ENCODE peak calls at places on chromosomes 6 and 20, in eight cellular contexts. One of them, this sample, is unnamed.

GRCh38 chr20:50982372-50982771 is 23.8 kb downstream of the MOCS3 start:
- DNase-seq in NCI-H69: peak
- DNase-seq in HuH-7.5: no peak
- DNase-seq in astrocyte of the spinal cord: peak
- DNase-seq in mucosa of gallbladder: no peak
- DNase-seq in T-helper 22 cell: no peak
- DNase-seq in sigmoid colon: no peak
- DNase-seq in skeletal muscle cell: no peak
- DNase-seq in this sample: peak

GRCh38 chr6:27281105-27281539 is 31.0 kb downstream of the POM121L2 start:
- DNase-seq in mucosa of gallbladder: no peak
- DNase-seq in sigmoid colon: no peak
- DNase-seq in skeletal muscle cell: no peak
- DNase-seq in T-helper 22 cell: no peak
- DNase-seq in HuH-7.5: no peak
- DNase-seq in astrocyte of the spinal cord: no peak
- DNase-seq in NCI-H69: peak
- DNase-seq in this sample: no peak

GRCh38 chr6:1516742-1517520 is 92.8 kb upstream of the FOXC1 start:
- DNase-seq in T-helper 22 cell: no peak
- DNase-seq in NCI-H69: peak
- DNase-seq in sigmoid colon: no peak
- DNase-seq in skeletal muscle cell: no peak
- DNase-seq in HuH-7.5: no peak
- DNase-seq in mucosa of gallbladder: no peak
- DNase-seq in astrocyte of the spinal cord: no peak
- DNase-seq in this sample: no peak

GRCh38 chr6:35686441-35686840 is 2.3 kb downstream of the FKBP5 start:
- DNase-seq in HuH-7.5: no peak
- DNase-seq in astrocyte of the spinal cord: no peak
- DNase-seq in mucosa of gallbladder: no peak
- DNase-seq in skeletal muscle cell: no peak
- DNase-seq in sigmoid colon: no peak
- DNase-seq in NCI-H69: no peak
- DNase-seq in T-helper 22 cell: no peak
- DNase-seq in this sample: no peak

GRCh38 chr20:44625361-44625760 is 26.1 kb downstream of the ADA start:
- DNase-seq in HuH-7.5: no peak
- DNase-seq in NCI-H69: no peak
- DNase-seq in mucosa of gallbladder: no peak
- DNase-seq in astrocyte of the spinal cord: no peak
- DNase-seq in skeletal muscle cell: no peak
- DNase-seq in sigmoid colon: no peak
- DNase-seq in T-helper 22 cell: no peak
- DNase-seq in this sample: no peak

GRCh38 chr20:33394718-33395117 is 6.6 kb downstream of the CDK5RAP1 start:
- DNase-seq in skeletal muscle cell: no peak
- DNase-seq in NCI-H69: no peak
- DNase-seq in mucosa of gallbladder: no peak
- DNase-seq in sigmoid colon: no peak
- DNase-seq in astrocyte of the spinal cord: no peak
- DNase-seq in HuH-7.5: no peak
- DNase-seq in T-helper 22 cell: no peak
- DNase-seq in this sample: no peak

GRCh38 chr20:3707508-3707899 is 4.9 kb downstream of the SIGLEC1 start:
- DNase-seq in HuH-7.5: no peak
- DNase-seq in mucosa of gallbladder: no peak
- DNase-seq in astrocyte of the spinal cord: no peak
- DNase-seq in NCI-H69: no peak
- DNase-seq in T-helper 22 cell: no peak
- DNase-seq in sigmoid colon: no peak
- DNase-seq in skeletal muscle cell: no peak
- DNase-seq in this sample: no peak

GRCh38 chr6:143598466-143599080 is 79.2 kb upstream of the PHACTR2 start:
- DNase-seq in astrocyte of the spinal cord: no peak
- DNase-seq in mucosa of gallbladder: no peak
- DNase-seq in skeletal muscle cell: no peak
- DNase-seq in NCI-H69: no peak
- DNase-seq in sigmoid colon: no peak
- DNase-seq in T-helper 22 cell: peak
- DNase-seq in HuH-7.5: no peak
- DNase-seq in this sample: no peak

GRCh38 chr20:17870063-17870740 is 98.4 kb downstream of the SNX5 start:
- DNase-seq in NCI-H69: no peak
- DNase-seq in mucosa of gallbladder: no peak
- DNase-seq in astrocyte of the spinal cord: no peak
- DNase-seq in sigmoid colon: no peak
- DNase-seq in T-helper 22 cell: no peak
- DNase-seq in skeletal muscle cell: no peak
- DNase-seq in HuH-7.5: no peak
- DNase-seq in this sample: no peak

GRCh38 chr6:108685970-108686369 is 125.3 kb downstream of the FOXO3 start:
- DNase-seq in T-helper 22 cell: no peak
- DNase-seq in HuH-7.5: no peak
- DNase-seq in astrocyte of the spinal cord: no peak
- DNase-seq in mucosa of gallbladder: no peak
- DNase-seq in NCI-H69: no peak
- DNase-seq in sigmoid colon: no peak
- DNase-seq in skeletal muscle cell: no peak
- DNase-seq in this sample: no peak

GRCh38 chr6:7108964-7109836 is 1.4 kb downstream of the RREB1 start:
- DNase-seq in sigmoid colon: peak
- DNase-seq in mucosa of gallbladder: peak
- DNase-seq in T-helper 22 cell: peak
- DNase-seq in NCI-H69: peak
- DNase-seq in HuH-7.5: peak
- DNase-seq in astrocyte of the spinal cord: peak
- DNase-seq in skeletal muscle cell: no peak
- DNase-seq in this sample: no peak

GRCh38 chr6:113048741-113049140 is 701.6 kb downstream of the RFPL4B start:
- DNase-seq in NCI-H69: no peak
- DNase-seq in HuH-7.5: no peak
- DNase-seq in T-helper 22 cell: no peak
- DNase-seq in skeletal muscle cell: no peak
- DNase-seq in sigmoid colon: no peak
- DNase-seq in mucosa of gallbladder: no peak
- DNase-seq in astrocyte of the spinal cord: peak
- DNase-seq in this sample: no peak

GRCh38 chr6:107697682-107698081 is 126.4 kb downstream of the SCML4 start:
- DNase-seq in T-helper 22 cell: no peak
- DNase-seq in sigmoid colon: no peak
- DNase-seq in skeletal muscle cell: peak
- DNase-seq in astrocyte of the spinal cord: peak
- DNase-seq in mucosa of gallbladder: no peak
- DNase-seq in HuH-7.5: no peak
- DNase-seq in NCI-H69: no peak
- DNase-seq in this sample: no peak

This sample was measured in GM04504.